ENCODE peak calls at places on chromosomes 11 and 22, in nine cellular contexts. B is memory B cell; A is stimulated activated CD4-positive, alpha-beta T cell treated with anti-CD3 and anti-CD28 coated beads, Interleukin-15, amount 100 ng/mL, for 24 hours; K is sciatic nerve; Z is NB4; V is CD4-positive, CD25-positive, alpha-beta regulatory T cell; Q is BJ; C is T-cell; L is GM20000. E is an unnamed sample.

GRCh38 chr11:63906087-63906486 is 10.9 kb downstream of the RCOR2 start:
- DNase-seq in B (no peak), A (no peak), K (no peak), Z (no peak), V (no peak), Q (no peak), C (no peak), L (no peak), E (no peak)

GRCh38 chr11:133995066-133995465 is 38.3 kb upstream of the IGSF9B start:
- DNase-seq in B (no peak), A (no peak), K (no peak), Z (no peak), V (peak; percentile 12), Q (no peak), C (no peak), L (no peak), E (peak; percentile 31)

GRCh38 chr22:42754658-42755057 is 34.0 kb upstream of the A4GALT start:
- DNase-seq in B (no peak), A (no peak), K (no peak), Z (no peak), V (no peak), Q (no peak), C (no peak), L (no peak), E (no peak)

GRCh38 chr11:665707-666281 is 28.7 kb downstream of the DRD4 start:
- DNase-seq in B (no peak), A (no peak), K (no peak), Z (no peak), V (no peak), Q (peak; percentile 42), C (no peak), L (no peak), E (no peak)

GRCh38 chr22:24230911-24231656 is 13.8 kb downstream of the GGT5 start:
- DNase-seq in B (peak; percentile 62), A (peak; percentile 77), K (no peak), Z (peak; percentile 46), V (peak; percentile 51), Q (no peak), C (peak; percentile 51), L (peak; percentile 80), E (peak; percentile 62)

GRCh38 chr11:8335683-8336082 is 72.0 kb upstream of the LMO1 start:
- DNase-seq in B (no peak), A (no peak), K (no peak), Z (no peak), V (no peak), Q (no peak), C (no peak), L (no peak), E (no peak)

GRCh38 chr22:23306438-23306921 is 126.2 kb downstream of the BCR start:
- DNase-seq in B (no peak), A (no peak), K (no peak), Z (no peak), V (no peak), Q (no peak), C (no peak), L (no peak), E (no peak)

GRCh38 chr11:8934735-8935478 is 2.2 kb upstream of the C11orf16 start:
- DNase-seq in B (no peak), A (no peak), K (no peak), Z (no peak), V (no peak), Q (peak; percentile 31), C (no peak), L (no peak), E (no peak)

GRCh38 chr22:28711820-28712777 is 29.5 kb downstream of the CHEK2 start:
- DNase-seq in B (no peak), A (no peak), K (no peak), Z (peak; percentile 16), V (no peak), Q (peak; percentile 92), C (no peak), L (no peak), E (no peak)

GRCh38 chr11:119421941-119422504 is 949 bp downstream of the THY1 start:
- DNase-seq in B (no peak), A (peak; percentile 21), K (no peak), Z (no peak), V (no peak), Q (no peak), C (no peak), L (peak; percentile 30), E (no peak)

GRCh38 chr11:128291835-128292234 is 295.5 kb downstream of the ETS1 start:
- DNase-seq in B (peak; percentile 35), A (peak; percentile 74), K (no peak), Z (no peak), V (peak; percentile 85), Q (no peak), C (peak; percentile 66), L (no peak), E (peak; percentile 53)

GRCh38 chr11:109971184-109971523 is 122.0 kb upstream of the ZC3H12C start:
- DNase-seq in B (no peak), A (no peak), K (no peak), Z (no peak), V (peak; percentile 16), Q (no peak), C (no peak), L (no peak), E (no peak)

GRCh38 chr11:19953909-19954308 is 206.4 kb downstream of the DBX1 start:
- DNase-seq in B (no peak), A (no peak), K (no peak), Z (peak; percentile 31), V (no peak), Q (no peak), C (no peak), L (no peak), E (no peak)

GRCh38 chr11:19996591-19996990 is 163.7 kb downstream of the DBX1 start:
- DNase-seq in B (no peak), A (no peak), K (no peak), Z (no peak), V (no peak), Q (no peak), C (no peak), L (no peak), E (no peak)

GRCh38 chr22:38777087-38777671 is 16.8 kb downstream of the DNAL4 start:
- DNase-seq in B (no peak), A (no peak), K (no peak), Z (no peak), V (no peak), Q (no peak), C (no peak), L (no peak), E (no peak)

GRCh38 chr11:36149538-36150242 is 139.5 kb downstream of the COMMD9 start:
- DNase-seq in B (no peak), A (peak; percentile 60), K (no peak), Z (peak; percentile 87), V (peak; percentile 13), Q (peak; percentile 88), C (no peak), L (peak; percentile 71), E (peak; percentile 14)

GRCh38 chr11:130774703-130775102 is 141.6 kb downstream of the SNX19 start:
- DNase-seq in B (no peak), A (no peak), K (no peak), Z (no peak), V (no peak), Q (no peak), C (no peak), L (no peak), E (no peak)

GRCh38 chr11:12761029-12761428 is 86.8 kb downstream of the TEAD1 start:
- DNase-seq in B (no peak), A (no peak), K (no peak), Z (no peak), V (no peak), Q (no peak), C (no peak), L (no peak), E (no peak)

GRCh38 chr11:38950882-38951281 is 2352.8 kb upstream of the RAG2 start:
- DNase-seq in B (no peak), A (no peak), K (no peak), Z (no peak), V (no peak), Q (no peak), C (no peak), L (no peak), E (no peak)

GRCh38 chr11:56345739-56346138 is at the start of gene OR8K1:
- DNase-seq in B (no peak), A (no peak), K (no peak), Z (no peak), V (no peak), Q (no peak), C (no peak), L (no peak), E (no peak)

GRCh38 chr11:61131186-61131585 is 28.9 kb downstream of the CD5 start:
- DNase-seq in B (no peak), A (no peak), K (no peak), Z (no peak), V (no peak), Q (no peak), C (no peak), L (no peak), E (no peak)

GRCh38 chr11:79087238-79087956 is 353.4 kb downstream of the TENM4 start:
- DNase-seq in B (no peak), A (no peak), K (no peak), Z (no peak), V (no peak), Q (peak; percentile 34), C (no peak), L (no peak), E (no peak)

GRCh38 chr11:21659961-21660360 is 532.9 kb upstream of the ANO5 start:
- DNase-seq in B (no peak), A (no peak), K (no peak), Z (no peak), V (no peak), Q (no peak), C (no peak), L (no peak), E (no peak)

GRCh38 chr11:72786305-72787261 is 7.3 kb downstream of the STARD10 start:
- DNase-seq in B (no peak), A (no peak), K (no peak), Z (no peak), V (no peak), Q (no peak), C (no peak), L (no peak), E (no peak)

GRCh38 chr11:117613521-117613920 is 183.5 kb downstream of the DSCAML1 start:
- DNase-seq in B (no peak), A (no peak), K (no peak), Z (no peak), V (no peak), Q (no peak), C (no peak), L (no peak), E (no peak)

GRCh38 chr22:32652609-32653008 is 148.9 kb upstream of the TIMP3 start:
- DNase-seq in B (no peak), A (no peak), K (no peak), Z (no peak), V (peak; percentile 53), Q (no peak), C (no peak), L (no peak), E (no peak)